ENCODE peak calls at places on chromosome 3, in nine cellular contexts. One of them, this sample, is unnamed. For H3K9me3, the result is how much of the 10 kb centered on the place peaks cover.

GRCh38 chr3:22161315-22161714 is 410.3 kb upstream of the ZNF385D start:
- DNase-seq in HepG2: no peak
- DNase-seq in stomach: no peak
- DNase-seq in IMR-90: no peak
- DNase-seq in spleen: no peak
- DNase-seq in prostate gland: no peak
- DNase-seq in suprapubic skin: no peak
- DNase-seq in Peyer's patch: no peak
- DNase-seq in breast epithelium: no peak
- DNase-seq in this sample: no peak

GRCh38 chr3:50130436-50130835 is 24.7 kb upstream of the SEMA3F start:
- DNase-seq in suprapubic skin: no peak
- DNase-seq in IMR-90: no peak
- DNase-seq in HepG2: no peak
- DNase-seq in stomach: no peak
- DNase-seq in prostate gland: no peak
- DNase-seq in spleen: no peak
- DNase-seq in Peyer's patch: no peak
- DNase-seq in breast epithelium: no peak
- DNase-seq in this sample: no peak

GRCh38 chr3:165903885-165904284 is 66.7 kb upstream of the BCHE start:
- DNase-seq in HepG2: no peak
- DNase-seq in breast epithelium: no peak
- DNase-seq in suprapubic skin: no peak
- DNase-seq in spleen: no peak
- DNase-seq in stomach: no peak
- DNase-seq in Peyer's patch: no peak
- DNase-seq in IMR-90: no peak
- DNase-seq in prostate gland: no peak
- DNase-seq in this sample: no peak

GRCh38 chr3:185976977-185977678 is 39.3 kb upstream of the TRA2B start:
- DNase-seq in Peyer's patch: peak
- DNase-seq in HepG2: peak
- DNase-seq in breast epithelium: peak
- DNase-seq in spleen: peak
- DNase-seq in IMR-90: peak
- DNase-seq in prostate gland: peak
- DNase-seq in suprapubic skin: peak
- DNase-seq in stomach: peak
- DNase-seq in this sample: no peak

GRCh38 chr3:130838898-130839572 is 54.8 kb upstream of the ATP2C1 start:
- DNase-seq in spleen: no peak
- DNase-seq in prostate gland: no peak
- DNase-seq in suprapubic skin: no peak
- DNase-seq in Peyer's patch: no peak
- DNase-seq in stomach: no peak
- DNase-seq in HepG2: no peak
- DNase-seq in breast epithelium: no peak
- DNase-seq in IMR-90: no peak
- DNase-seq in this sample: no peak

GRCh38 chr3:124504332-124505059 is 225.8 kb upstream of the UMPS start:
- DNase-seq in IMR-90: peak
- DNase-seq in suprapubic skin: no peak
- DNase-seq in breast epithelium: no peak
- DNase-seq in HepG2: no peak
- DNase-seq in Peyer's patch: no peak
- DNase-seq in prostate gland: no peak
- DNase-seq in spleen: no peak
- DNase-seq in stomach: no peak
- DNase-seq in this sample: no peak

GRCh38 chr3:195063596-195064193 is 207.3 kb downstream of the XXYLT1 start:
- DNase-seq in IMR-90: no peak
- DNase-seq in Peyer's patch: no peak
- DNase-seq in suprapubic skin: no peak
- DNase-seq in breast epithelium: no peak
- DNase-seq in stomach: peak
- DNase-seq in HepG2: no peak
- DNase-seq in spleen: peak
- DNase-seq in prostate gland: no peak
- DNase-seq in this sample: no peak

GRCh38 chr3:196422976-196423781 is 9.0 kb downstream of the UBXN7 start:
- DNase-seq in breast epithelium: peak
- DNase-seq in Peyer's patch: peak
- DNase-seq in spleen: no peak
- DNase-seq in IMR-90: no peak
- DNase-seq in prostate gland: peak
- DNase-seq in suprapubic skin: peak
- DNase-seq in stomach: peak
- DNase-seq in HepG2: no peak
- DNase-seq in this sample: no peak

GRCh38 chr3:108218811-108219210 is 3.4 kb downstream of the IFT57 start:
- DNase-seq in stomach: no peak
- DNase-seq in Peyer's patch: no peak
- DNase-seq in prostate gland: no peak
- DNase-seq in suprapubic skin: no peak
- DNase-seq in IMR-90: peak
- DNase-seq in HepG2: no peak
- DNase-seq in breast epithelium: no peak
- DNase-seq in spleen: no peak
- DNase-seq in this sample: no peak

GRCh38 chr3:133837487-133838295 is 32.1 kb downstream of the SRPRB start:
- DNase-seq in HepG2: no peak
- DNase-seq in Peyer's patch: no peak
- DNase-seq in stomach: no peak
- DNase-seq in suprapubic skin: no peak
- DNase-seq in IMR-90: no peak
- DNase-seq in breast epithelium: no peak
- DNase-seq in prostate gland: no peak
- DNase-seq in spleen: no peak
- DNase-seq in this sample: no peak

GRCh38 chr3:22117751-22118346 is 366.8 kb upstream of the ZNF385D start:
- DNase-seq in Peyer's patch: no peak
- DNase-seq in spleen: no peak
- DNase-seq in stomach: no peak
- DNase-seq in IMR-90: peak
- DNase-seq in breast epithelium: no peak
- DNase-seq in prostate gland: no peak
- DNase-seq in HepG2: peak
- DNase-seq in suprapubic skin: no peak
- DNase-seq in this sample: no peak

GRCh38 chr3:146067048-146067447 is 93.9 kb downstream of the PLOD2 start:
- DNase-seq in IMR-90: peak
- DNase-seq in HepG2: no peak
- DNase-seq in Peyer's patch: no peak
- DNase-seq in breast epithelium: no peak
- DNase-seq in suprapubic skin: no peak
- DNase-seq in stomach: no peak
- DNase-seq in spleen: no peak
- DNase-seq in prostate gland: no peak
- DNase-seq in this sample: no peak

GRCh38 chr3:58530354-58530865 is 6.6 kb downstream of the ACOX2 start:
- DNase-seq in prostate gland: no peak
- DNase-seq in Peyer's patch: no peak
- DNase-seq in HepG2: no peak
- DNase-seq in spleen: no peak
- DNase-seq in breast epithelium: no peak
- DNase-seq in stomach: no peak
- DNase-seq in suprapubic skin: no peak
- DNase-seq in IMR-90: no peak
- DNase-seq in this sample: no peak

GRCh38 chr3:127495821-127496220 is 94.7 kb downstream of the TPRA1 start:
- DNase-seq in prostate gland: no peak
- DNase-seq in spleen: no peak
- DNase-seq in suprapubic skin: no peak
- DNase-seq in HepG2: no peak
- DNase-seq in stomach: no peak
- DNase-seq in IMR-90: no peak
- DNase-seq in breast epithelium: no peak
- DNase-seq in Peyer's patch: no peak
- DNase-seq in this sample: no peak
- H3K9me3 ChIP-seq in prostate gland: under half
- H3K9me3 ChIP-seq in spleen: under half
- H3K9me3 ChIP-seq in suprapubic skin: under half
- H3K9me3 ChIP-seq in HepG2: under half
- H3K9me3 ChIP-seq in stomach: under half
- H3K9me3 ChIP-seq in IMR-90: under half
- H3K9me3 ChIP-seq in breast epithelium: under half
- H3K9me3 ChIP-seq in Peyer's patch: under half
- H3K9me3 ChIP-seq in this sample: under half

GRCh38 chr3:183699238-183699947 is 1.8 kb downstream of the YEATS2 start:
- DNase-seq in IMR-90: no peak
- DNase-seq in suprapubic skin: no peak
- DNase-seq in stomach: no peak
- DNase-seq in spleen: no peak
- DNase-seq in prostate gland: no peak
- DNase-seq in breast epithelium: no peak
- DNase-seq in HepG2: no peak
- DNase-seq in Peyer's patch: no peak
- DNase-seq in this sample: no peak

GRCh38 chr3:183698318-183698731 is 728 bp downstream of the YEATS2 start:
- DNase-seq in stomach: no peak
- DNase-seq in IMR-90: peak
- DNase-seq in spleen: peak
- DNase-seq in suprapubic skin: peak
- DNase-seq in prostate gland: no peak
- DNase-seq in HepG2: no peak
- DNase-seq in Peyer's patch: peak
- DNase-seq in breast epithelium: no peak
- DNase-seq in this sample: no peak

GRCh38 chr3:183697123-183697609 is 431 bp upstream of the YEATS2 start:
- DNase-seq in prostate gland: no peak
- DNase-seq in stomach: no peak
- DNase-seq in suprapubic skin: no peak
- DNase-seq in spleen: no peak
- DNase-seq in breast epithelium: no peak
- DNase-seq in IMR-90: no peak
- DNase-seq in HepG2: no peak
- DNase-seq in Peyer's patch: no peak
- DNase-seq in this sample: no peak

GRCh38 chr3:183698760-183699159 is 1.2 kb downstream of the YEATS2 start:
- DNase-seq in HepG2: no peak
- DNase-seq in prostate gland: no peak
- DNase-seq in breast epithelium: no peak
- DNase-seq in stomach: no peak
- DNase-seq in Peyer's patch: no peak
- DNase-seq in suprapubic skin: no peak
- DNase-seq in IMR-90: peak
- DNase-seq in spleen: no peak
- DNase-seq in this sample: no peak

GRCh38 chr3:183697610-183698317 is at the start of gene YEATS2:
- DNase-seq in HepG2: peak
- DNase-seq in suprapubic skin: no peak
- DNase-seq in Peyer's patch: peak
- DNase-seq in IMR-90: peak
- DNase-seq in prostate gland: peak
- DNase-seq in breast epithelium: no peak
- DNase-seq in spleen: peak
- DNase-seq in stomach: peak
- DNase-seq in this sample: peak
- TF ChIP-seq POLR2A in HepG2: peak
- TF ChIP-seq POLR2A in suprapubic skin: no peak
- TF ChIP-seq POLR2A in Peyer's patch: peak
- TF ChIP-seq POLR2A in IMR-90: peak
- TF ChIP-seq POLR2A in prostate gland: peak
- TF ChIP-seq POLR2A in breast epithelium: no peak
- TF ChIP-seq POLR2A in spleen: no peak
- TF ChIP-seq POLR2A in stomach: no peak
- TF ChIP-seq POLR2A in this sample: peak

GRCh38 chr3:119098006-119098405 is 48.0 kb upstream of the TEX55 start:
- DNase-seq in prostate gland: no peak
- DNase-seq in spleen: no peak
- DNase-seq in stomach: no peak
- DNase-seq in HepG2: no peak
- DNase-seq in breast epithelium: no peak
- DNase-seq in IMR-90: no peak
- DNase-seq in Peyer's patch: no peak
- DNase-seq in suprapubic skin: no peak
- DNase-seq in this sample: no peak
- H3K27ac ChIP-seq in prostate gland: no peak
- H3K27ac ChIP-seq in spleen: no peak
- H3K27ac ChIP-seq in stomach: no peak
- H3K27ac ChIP-seq in HepG2: no peak
- H3K27ac ChIP-seq in breast epithelium: no peak
- H3K27ac ChIP-seq in IMR-90: no peak
- H3K27ac ChIP-seq in Peyer's patch: no peak
- H3K27ac ChIP-seq in suprapubic skin: no peak
- H3K27ac ChIP-seq in this sample: no peak

GRCh38 chr3:69443554-69443953 is 57.7 kb upstream of the FRMD4B start:
- DNase-seq in suprapubic skin: no peak
- DNase-seq in HepG2: no peak
- DNase-seq in Peyer's patch: no peak
- DNase-seq in breast epithelium: no peak
- DNase-seq in stomach: no peak
- DNase-seq in prostate gland: no peak
- DNase-seq in IMR-90: peak
- DNase-seq in spleen: no peak
- DNase-seq in this sample: no peak

GRCh38 chr3:69442771-69443197 is 56.9 kb upstream of the FRMD4B start:
- DNase-seq in breast epithelium: no peak
- DNase-seq in prostate gland: no peak
- DNase-seq in HepG2: no peak
- DNase-seq in suprapubic skin: no peak
- DNase-seq in stomach: no peak
- DNase-seq in spleen: no peak
- DNase-seq in IMR-90: no peak
- DNase-seq in Peyer's patch: no peak
- DNase-seq in this sample: no peak

GRCh38 chr3:69445498-69445897 is 59.6 kb upstream of the FRMD4B start:
- DNase-seq in breast epithelium: no peak
- DNase-seq in suprapubic skin: no peak
- DNase-seq in HepG2: no peak
- DNase-seq in stomach: no peak
- DNase-seq in IMR-90: peak
- DNase-seq in Peyer's patch: no peak
- DNase-seq in prostate gland: no peak
- DNase-seq in spleen: no peak
- DNase-seq in this sample: no peak

GRCh38 chr3:69446402-69447072 is 60.6 kb upstream of the FRMD4B start:
- DNase-seq in IMR-90: no peak
- DNase-seq in prostate gland: no peak
- DNase-seq in Peyer's patch: no peak
- DNase-seq in breast epithelium: no peak
- DNase-seq in HepG2: no peak
- DNase-seq in spleen: no peak
- DNase-seq in stomach: no peak
- DNase-seq in suprapubic skin: no peak
- DNase-seq in this sample: no peak

GRCh38 chr3:69444980-69445379 is 59.1 kb upstream of the FRMD4B start:
- DNase-seq in breast epithelium: no peak
- DNase-seq in IMR-90: peak
- DNase-seq in stomach: no peak
- DNase-seq in suprapubic skin: no peak
- DNase-seq in spleen: no peak
- DNase-seq in Peyer's patch: no peak
- DNase-seq in HepG2: no peak
- DNase-seq in prostate gland: no peak
- DNase-seq in this sample: no peak
- H3K9me3 ChIP-seq in breast epithelium: under half
- H3K9me3 ChIP-seq in IMR-90: under half
- H3K9me3 ChIP-seq in stomach: under half
- H3K9me3 ChIP-seq in suprapubic skin: under half
- H3K9me3 ChIP-seq in spleen: under half
- H3K9me3 ChIP-seq in Peyer's patch: under half
- H3K9me3 ChIP-seq in HepG2: under half
- H3K9me3 ChIP-seq in prostate gland: under half
- H3K9me3 ChIP-seq in this sample: under half